ENCODE peak calls at places on chromosomes 3 and 15, in ten cellular contexts. O, C, Y, D, X, K, Q, V, R and N are unnamed samples.

GRCh38 chr3:27728195-27729087 is 6.3 kb upstream of the EOMES start:
- DNase-seq in C (no peak), Q (peak; percentile 27), X (no peak), K (no peak), R (no peak), D (peak; percentile 35), Y (peak; percentile 54), O (peak; percentile 96), V (no peak), N (no peak)

GRCh38 chr3:6362406-6362805 is 498.5 kb upstream of the GRM7 start:
- DNase-seq in V (no peak), O (no peak), X (no peak), Q (no peak), R (no peak), C (no peak), D (no peak), Y (no peak), K (no peak), N (no peak)

GRCh38 chr3:48186993-48187578 is 1.1 kb downstream of the CDC25A start:
- DNase-seq in R (peak; percentile 24), O (no peak), D (peak; percentile 24), Q (no peak), X (no peak), C (no peak), K (peak; percentile 18), Y (no peak), V (no peak), N (peak; percentile 27)

GRCh38 chr3:106611841-106612240 is 743.0 kb upstream of the CBLB start:
- DNase-seq in V (no peak), Y (no peak), R (peak; percentile 20), X (no peak), Q (no peak), D (peak; percentile 72), O (no peak), C (no peak), K (no peak), N (no peak)

GRCh38 chr3:152646004-152646403 is 188.9 kb upstream of the P2RY1 start:
- DNase-seq in X (no peak), V (no peak), K (no peak), R (no peak), O (no peak), C (no peak), Y (no peak), D (no peak), Q (no peak), N (no peak)

GRCh38 chr3:43001094-43001553 is 22.0 kb downstream of the GASK1A start:
- DNase-seq in Q (no peak), C (no peak), D (peak; percentile 11), Y (no peak), V (no peak), O (no peak), R (peak; percentile 95), K (no peak), X (no peak), N (peak; percentile 11)

GRCh38 chr3:127544151-127544805 is 46.3 kb downstream of the TPRA1 start:
- DNase-seq in C (peak; percentile 62), D (peak; percentile 71), Q (peak; percentile 92), V (peak; percentile 74), Y (peak; percentile 84), R (peak; percentile 55), X (peak; percentile 50), K (peak; percentile 23), O (peak; percentile 93), N (peak; percentile 70)

GRCh38 chr3:172213168-172213567 is 173.8 kb downstream of the FNDC3B start:
- DNase-seq in D (peak; percentile 84), R (peak; percentile 88), X (no peak), O (no peak), C (no peak), K (peak; percentile 84), V (no peak), Y (no peak), Q (no peak), N (peak; percentile 34)

GRCh38 chr3:170975283-170976189 is 51.0 kb downstream of the SLC2A2 start:
- DNase-seq in R (no peak), V (no peak), O (no peak), Q (no peak), X (no peak), C (no peak), K (no peak), D (no peak), Y (no peak), N (no peak)

GRCh38 chr3:182525975-182526374 is 267.3 kb upstream of the ATP11B start:
- DNase-seq in Y (no peak), K (no peak), O (no peak), X (no peak), R (no peak), C (no peak), V (no peak), D (no peak), Q (no peak), N (no peak)

GRCh38 chr15:95375281-95375680 is 955.2 kb upstream of the NR2F2 start:
- DNase-seq in V (no peak), C (no peak), K (no peak), O (no peak), D (no peak), Q (no peak), X (no peak), Y (no peak), R (no peak), N (no peak)

GRCh38 chr3:152097770-152098169 is 171.0 kb upstream of the MBNL1 start:
- DNase-seq in C (no peak), V (no peak), D (no peak), O (peak; percentile 32), K (no peak), Q (no peak), X (no peak), Y (no peak), R (peak; percentile 37), N (no peak)

GRCh38 chr3:114902691-114903101 is 244.4 kb downstream of the ZBTB20 start:
- DNase-seq in C (no peak), Q (peak; percentile 8), D (peak; percentile 35), Y (no peak), X (no peak), K (peak; percentile 24), O (peak; percentile 73), V (no peak), R (peak; percentile 6), N (no peak)

GRCh38 chr15:92882697-92883642 is 17.2 kb upstream of the CHD2 start:
- DNase-seq in R (no peak), Y (no peak), K (no peak), C (no peak), Q (no peak), D (no peak), V (peak; percentile 60), X (no peak), O (no peak), N (no peak)

GRCh38 chr15:56672721-56673120 is 60.6 kb downstream of the ZNF280D start:
- DNase-seq in V (no peak), Y (no peak), K (peak; percentile 3), Q (no peak), C (no peak), D (peak; percentile 12), R (peak; percentile 88), X (no peak), O (no peak), N (no peak)

GRCh38 chr3:119786409-119786808 is 4.5 kb downstream of the NR1I2 start:
- DNase-seq in K (no peak), C (no peak), Y (no peak), D (no peak), R (no peak), X (no peak), V (no peak), Q (no peak), O (no peak), N (no peak)

GRCh38 chr3:157999246-157999645 is 107.0 kb downstream of the SHOX2 start:
- DNase-seq in Y (no peak), V (no peak), D (peak; percentile 63), Q (peak; percentile 15), C (no peak), O (no peak), X (no peak), K (peak; percentile 3), R (peak; percentile 1), N (peak; percentile 55)

GRCh38 chr3:44016818-44017217 is 224.9 kb upstream of the TOPAZ1 start:
- DNase-seq in V (no peak), R (no peak), D (peak; percentile 61), Y (no peak), C (no peak), K (no peak), X (no peak), O (no peak), Q (no peak), N (peak; percentile 19)

GRCh38 chr3:132256984-132257383 is 60.2 kb upstream of the ACP3 start:
- DNase-seq in O (peak; percentile 83), D (peak; percentile 44), V (no peak), K (peak; percentile 52), Q (peak; percentile 77), Y (peak; percentile 40), R (peak; percentile 41), C (peak; percentile 26), X (no peak), N (peak; percentile 70)

GRCh38 chr15:67091073-67091965 is 25.9 kb downstream of the SMAD3 start:
- DNase-seq in Y (no peak), C (no peak), O (no peak), X (no peak), D (peak; percentile 99), K (peak; percentile 91), Q (peak; percentile 90), R (peak; percentile 99), V (peak; percentile 89), N (peak; percentile 95)